ENCODE peak calls at places on chromosome 17, in eight cellular contexts. G is psoas muscle; J is CD4-positive, CD25-positive, alpha-beta regulatory T cell; Z is fibroblast of lung; Y is gastrocnemius medialis; O is dorsolateral prefrontal cortex; B is heart left ventricle; A is GM12878. D is an unnamed sample.
A peak's percentile ranks its signal among the peaks of the same experiment; 100 is the strongest.

GRCh38 chr17:83036666-83037065 is 42.7 kb upstream of the METRNL start:
- DNase-seq in G (no peak), J (no peak), Z (no peak), Y (no peak), O (no peak), B (no peak), A (no peak), D (no peak)

GRCh38 chr17:2383628-2384167 is 17.2 kb downstream of the MNT start:
- DNase-seq in G (no peak), J (no peak), Z (no peak), Y (peak; percentile 79), O (no peak), B (no peak), A (no peak), D (no peak)

GRCh38 chr17:30095507-30096244 is 20.9 kb upstream of the NSRP1 start:
- DNase-seq in G (no peak), J (no peak), Z (peak; percentile 80), Y (no peak), O (no peak), B (no peak), A (peak; percentile 36), D (peak; percentile 50)

GRCh38 chr17:13871261-13871660 is 198.0 kb upstream of the COX10 start:
- DNase-seq in G (no peak), J (no peak), Z (no peak), Y (no peak), O (no peak), B (no peak), A (no peak), D (no peak)

GRCh38 chr17:48540213-48540612 is 4.7 kb downstream of the HOXB2 start:
- DNase-seq in G (no peak), J (no peak), Z (peak; percentile 77), Y (no peak), O (no peak), B (no peak), A (no peak), D (no peak)

GRCh38 chr17:50063516-50064252 is 7.8 kb downstream of the ITGA3 start:
- DNase-seq in G (no peak), J (no peak), Z (peak; percentile 61), Y (no peak), O (no peak), B (no peak), A (no peak), D (no peak)

GRCh38 chr17:4940625-4941021 is 555 bp downstream of the RNF167 start:
- DNase-seq in G (no peak), J (peak; percentile 35), Z (no peak), Y (no peak), O (no peak), B (no peak), A (no peak), D (no peak)

GRCh38 chr17:48992433-48992832 is 4.8 kb upstream of the IGF2BP1 start:
- DNase-seq in G (no peak), J (no peak), Z (no peak), Y (no peak), O (no peak), B (no peak), A (no peak), D (no peak)

GRCh38 chr17:72270530-72270929 is 149.7 kb downstream of the SOX9 start:
- DNase-seq in G (peak; percentile 20), J (no peak), Z (peak; percentile 76), Y (no peak), O (no peak), B (peak; percentile 8), A (no peak), D (no peak)

GRCh38 chr17:28646039-28646754 is 1.2 kb upstream of the BLTP2 start:
- DNase-seq in G (no peak), J (no peak), Z (no peak), Y (no peak), O (no peak), B (no peak), A (no peak), D (no peak)

GRCh38 chr17:29555840-29556239 is 11.0 kb downstream of the ABHD15 start:
- DNase-seq in G (no peak), J (no peak), Z (no peak), Y (no peak), O (no peak), B (no peak), A (no peak), D (no peak)

GRCh38 chr17:29112780-29113295 is 67.4 kb downstream of the MYO18A start:
- DNase-seq in G (peak; percentile 84), J (no peak), Z (peak; percentile 75), Y (no peak), O (no peak), B (peak; percentile 52), A (no peak), D (no peak)

GRCh38 chr17:29723283-29724047 is 100.8 kb upstream of the CORO6 start:
- DNase-seq in G (no peak), J (no peak), Z (no peak), Y (no peak), O (no peak), B (no peak), A (peak; percentile 74), D (no peak)

GRCh38 chr17:64315032-64315490 is 52.0 kb upstream of the TEX2 start:
- DNase-seq in G (peak; percentile 92), J (no peak), Z (no peak), Y (peak; percentile 64), O (no peak), B (peak; percentile 91), A (no peak), D (no peak)

GRCh38 chr17:50114849-50115357 is 15.1 kb downstream of the SAMD14 start:
- DNase-seq in G (no peak), J (no peak), Z (peak; percentile 56), Y (no peak), O (no peak), B (no peak), A (no peak), D (no peak)

GRCh38 chr17:28370035-28370743 is at the start of gene VTN:
- DNase-seq in G (peak; percentile 37), J (no peak), Z (peak; percentile 26), Y (no peak), O (no peak), B (peak; percentile 66), A (no peak), D (no peak)

GRCh38 chr17:17685775-17686291 is 4.6 kb downstream of the RAI1 start:
- DNase-seq in G (peak; percentile 36), J (no peak), Z (peak; percentile 81), Y (no peak), O (no peak), B (no peak), A (no peak), D (no peak)

GRCh38 chr17:42266918-42267766 is 9.0 kb downstream of the STAT5B start:
- DNase-seq in G (no peak), J (peak; percentile 66), Z (peak; percentile 87), Y (peak; percentile 59), O (no peak), B (no peak), A (no peak), D (peak; percentile 78)

GRCh38 chr17:81810476-81810875 is 6.5 kb downstream of the GCGR start:
- DNase-seq in G (no peak), J (no peak), Z (no peak), Y (no peak), O (no peak), B (no peak), A (no peak), D (no peak)
- H3K27me3 ChIP-seq in G (no peaks in the 10 kb centered on the region), J (no peaks in the 10 kb centered on the region), Z (peaks cover 28% of the 10 kb centered on the region), Y (peaks cover 28% of the 10 kb centered on the region), O (peaks cover 8% of the 10 kb centered on the region), B (peaks cover 47% of the 10 kb centered on the region), A (no peaks in the 10 kb centered on the region), D (peaks cover 15% of the 10 kb centered on the region)

GRCh38 chr17:74606050-74606449 is 14.0 kb upstream of the CD300LD start:
- DNase-seq in G (no peak), J (no peak), Z (no peak), Y (no peak), O (no peak), B (no peak), A (no peak), D (no peak)
- H3K27me3 ChIP-seq in G (no peaks in the 10 kb centered on the region), J (peaks cover 8% of the 10 kb centered on the region), Z (no peaks in the 10 kb centered on the region), Y (peaks cover 8% of the 10 kb centered on the region), O (no peaks in the 10 kb centered on the region), B (peaks cover 16% of the 10 kb centered on the region), A (peaks cover 3% of the 10 kb centered on the region), D (no peaks in the 10 kb centered on the region)

DNA sequence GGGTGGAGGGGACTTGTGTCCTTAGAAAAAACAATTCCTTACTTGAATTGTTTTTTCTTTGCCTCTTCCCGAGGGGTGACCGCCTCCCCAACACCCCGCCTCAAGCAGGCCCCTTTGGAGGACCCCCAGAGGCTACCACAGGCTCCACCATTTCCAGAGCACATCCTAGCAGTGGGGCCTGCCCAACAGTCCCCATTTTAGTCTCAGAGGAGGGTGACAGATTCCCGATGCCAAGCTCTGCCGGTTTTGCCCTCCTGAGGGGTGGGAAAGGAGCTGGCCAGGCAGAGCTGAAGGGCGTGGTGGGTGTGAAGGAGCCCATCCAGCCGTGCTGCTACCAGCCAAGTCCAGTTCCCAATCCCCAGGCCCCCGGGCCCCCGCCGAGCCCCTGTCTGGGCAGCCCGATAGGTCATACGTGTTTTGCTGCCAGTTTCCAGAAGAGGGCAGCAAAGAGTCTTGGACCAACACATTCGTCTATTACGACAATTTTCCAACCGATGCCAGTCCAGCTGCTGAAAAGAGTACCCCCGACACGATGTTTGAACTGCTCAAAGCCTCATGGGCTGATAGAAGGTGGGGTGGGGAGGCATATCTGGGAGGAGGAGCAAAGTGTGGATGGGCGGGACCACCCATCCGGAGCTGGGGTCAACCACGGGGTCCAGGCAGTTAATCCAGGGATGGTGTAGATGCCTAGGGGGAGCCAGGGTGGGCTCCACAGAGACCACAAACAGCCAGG is 18.8 kb upstream of the GAA start:
- DNase-seq in G (peak; percentile 45), J (peak; percentile 29), Z (peak; percentile 64), Y (no peak), O (no peak), B (peak; percentile 49), A (no peak), D (no peak)
- H3K27me3 ChIP-seq in G (no peaks in the 10 kb centered on the region), J (no peaks in the 10 kb centered on the region), Z (peaks cover 2% of the 10 kb centered on the region), Y (no peaks in the 10 kb centered on the region), O (no peaks in the 10 kb centered on the region), B (no peaks in the 10 kb centered on the region), A (no peaks in the 10 kb centered on the region), D (peaks cover 2% of the 10 kb centered on the region)

GRCh38 chr17:80930335-80931040 is 61.2 kb upstream of the CHMP6 start:
- DNase-seq in G (no peak), J (no peak), Z (no peak), Y (no peak), O (no peak), B (no peak), A (no peak), D (no peak)

GRCh38 chr17:80931421-80932265 is 60.0 kb upstream of the CHMP6 start:
- DNase-seq in G (no peak), J (no peak), Z (peak; percentile 89), Y (no peak), O (no peak), B (no peak), A (no peak), D (peak; percentile 65)

GRCh38 chr17:80926601-80927250 is 64.9 kb upstream of the CHMP6 start:
- DNase-seq in G (no peak), J (no peak), Z (no peak), Y (no peak), O (no peak), B (no peak), A (no peak), D (no peak)

GRCh38 chr17:80927791-80928216 is 63.8 kb upstream of the CHMP6 start:
- DNase-seq in G (no peak), J (no peak), Z (peak; percentile 54), Y (no peak), O (no peak), B (no peak), A (no peak), D (no peak)

DNA sequence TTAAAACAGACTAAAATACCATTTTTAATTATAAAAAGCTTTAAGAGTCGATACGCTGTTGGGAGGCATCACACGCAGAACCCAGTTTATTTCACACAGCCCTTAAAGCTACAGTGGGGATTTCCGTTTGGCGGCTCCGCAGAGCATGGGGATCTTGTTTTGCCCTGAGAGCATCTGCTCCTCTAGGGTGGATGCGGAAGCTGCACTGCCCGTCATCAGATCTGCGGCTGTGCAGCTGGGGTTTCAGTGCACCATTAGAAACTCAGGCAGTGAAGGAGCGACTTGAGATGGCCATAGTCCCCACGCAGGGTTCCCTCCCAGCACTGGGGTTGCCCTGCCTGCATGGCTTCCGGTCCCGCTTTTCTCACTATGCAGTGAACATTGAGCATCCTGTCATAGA is 62.2 kb upstream of the CHMP6 start:
- DNase-seq in G (no peak), J (no peak), Z (no peak), Y (no peak), O (no peak), B (no peak), A (peak; percentile 77), D (no peak)
- H3K27me3 ChIP-seq in G (no peaks in the 10 kb centered on the region), J (no peaks in the 10 kb centered on the region), Z (no peaks in the 10 kb centered on the region), Y (no peaks in the 10 kb centered on the region), O (no peaks in the 10 kb centered on the region), B (no peaks in the 10 kb centered on the region), A (no peaks in the 10 kb centered on the region), D (no peaks in the 10 kb centered on the region)

D was measured in BJ.